ENCODE peak calls at places on chromosomes 1 and 21, in five cellular contexts. One of them, this sample, is unnamed.
A peak's percentile ranks its signal among the peaks of the same experiment; 100 is the strongest.

GRCh38 chr1:162732566-162733335 is 57.8 kb upstream of the HSD17B7 start:
- DNase-seq in ascending aorta: no peak
- DNase-seq in colonic mucosa: peak; percentile 35
- DNase-seq in GM23338: no peak
- DNase-seq in transverse colon: peak; percentile 13
- DNase-seq in this sample: no peak

GRCh38 chr1:103788377-103788776 is 38.7 kb downstream of the AMY1C start:
- DNase-seq in ascending aorta: no peak
- DNase-seq in colonic mucosa: no peak
- DNase-seq in GM23338: peak; percentile 34
- DNase-seq in transverse colon: no peak
- DNase-seq in this sample: no peak

GRCh38 chr1:92858564-92859399 is 26.9 kb downstream of the RPL5 start:
- DNase-seq in ascending aorta: peak; percentile 79
- DNase-seq in colonic mucosa: peak; percentile 82
- DNase-seq in GM23338: peak; percentile 92
- DNase-seq in transverse colon: peak; percentile 59
- DNase-seq in this sample: peak; percentile 18

GRCh38 chr1:226001852-226002666 is 2.9 kb upstream of the SDE2 start:
- DNase-seq in ascending aorta: peak; percentile 88
- DNase-seq in colonic mucosa: peak; percentile 60
- DNase-seq in GM23338: no peak
- DNase-seq in transverse colon: peak; percentile 58
- DNase-seq in this sample: peak; percentile 52

GRCh38 chr1:235601087-235601486 is 48.5 kb downstream of the GNG4 start:
- DNase-seq in ascending aorta: no peak
- DNase-seq in colonic mucosa: peak; percentile 23
- DNase-seq in GM23338: peak; percentile 85
- DNase-seq in transverse colon: no peak
- DNase-seq in this sample: no peak

GRCh38 chr1:28860332-28861073 is 48.5 kb downstream of the OPRD1 start:
- DNase-seq in ascending aorta: no peak
- DNase-seq in colonic mucosa: peak; percentile 30
- DNase-seq in GM23338: no peak
- DNase-seq in transverse colon: peak; percentile 13
- DNase-seq in this sample: no peak

GRCh38 chr1:112675728-112676381 is 1.4 kb downstream of the MOV10 start:
- DNase-seq in ascending aorta: no peak
- DNase-seq in colonic mucosa: no peak
- DNase-seq in GM23338: no peak
- DNase-seq in transverse colon: no peak
- DNase-seq in this sample: no peak

GRCh38 chr1:184419734-184420161 is 32.9 kb downstream of the C1orf21 start:
- DNase-seq in ascending aorta: no peak
- DNase-seq in colonic mucosa: peak; percentile 55
- DNase-seq in GM23338: no peak
- DNase-seq in transverse colon: no peak
- DNase-seq in this sample: peak; percentile 25

GRCh38 chr1:7284839-7285435 is 486.2 kb upstream of the VAMP3 start:
- DNase-seq in ascending aorta: no peak
- DNase-seq in colonic mucosa: no peak
- DNase-seq in GM23338: no peak
- DNase-seq in transverse colon: no peak
- DNase-seq in this sample: no peak

GRCh38 chr1:29511436-29511835 is 275.1 kb downstream of the PTPRU start:
- DNase-seq in ascending aorta: no peak
- DNase-seq in colonic mucosa: no peak
- DNase-seq in GM23338: no peak
- DNase-seq in transverse colon: no peak
- DNase-seq in this sample: no peak

GRCh38 chr21:39788383-39788782 is 43.4 kb downstream of the IGSF5 start:
- DNase-seq in ascending aorta: peak; percentile 71
- DNase-seq in colonic mucosa: peak; percentile 75
- DNase-seq in GM23338: peak; percentile 84
- DNase-seq in transverse colon: peak; percentile 49
- DNase-seq in this sample: no peak

GRCh38 chr1:209617047-209617673 is 33.6 kb downstream of the CAMK1G start:
- DNase-seq in ascending aorta: no peak
- DNase-seq in colonic mucosa: no peak
- DNase-seq in GM23338: no peak
- DNase-seq in transverse colon: no peak
- DNase-seq in this sample: peak; percentile 69

GRCh38 chr1:22845536-22845935 is 127.1 kb downstream of the LACTBL1 start:
- DNase-seq in ascending aorta: no peak
- DNase-seq in colonic mucosa: no peak
- DNase-seq in GM23338: no peak
- DNase-seq in transverse colon: no peak
- DNase-seq in this sample: no peak

GRCh38 chr1:15736035-15736665 is at the start of gene SLC25A34:
- DNase-seq in ascending aorta: no peak
- DNase-seq in colonic mucosa: peak; percentile 95
- DNase-seq in GM23338: peak; percentile 56
- DNase-seq in transverse colon: peak; percentile 93
- DNase-seq in this sample: peak; percentile 93

GRCh38 chr1:82969340-82969739 is 1029.6 kb downstream of the TTLL7 start:
- DNase-seq in ascending aorta: no peak
- DNase-seq in colonic mucosa: no peak
- DNase-seq in GM23338: no peak
- DNase-seq in transverse colon: no peak
- DNase-seq in this sample: no peak

GRCh38 chr1:223423641-223424233 is 30.5 kb downstream of the CCDC185 start:
- DNase-seq in ascending aorta: no peak
- DNase-seq in colonic mucosa: no peak
- DNase-seq in GM23338: no peak
- DNase-seq in transverse colon: no peak
- DNase-seq in this sample: no peak

GRCh38 chr1:5611431-5611830 is 380.8 kb downstream of the NPHP4 start:
- DNase-seq in ascending aorta: no peak
- DNase-seq in colonic mucosa: no peak
- DNase-seq in GM23338: no peak
- DNase-seq in transverse colon: no peak
- DNase-seq in this sample: no peak

GRCh38 chr1:43711049-43711448 is 3.7 kb downstream of the ST3GAL3 start:
- DNase-seq in ascending aorta: no peak
- DNase-seq in colonic mucosa: no peak
- DNase-seq in GM23338: no peak
- DNase-seq in transverse colon: no peak
- DNase-seq in this sample: no peak

GRCh38 chr1:152623203-152623844 is 421 bp upstream of the LCE3A start:
- DNase-seq in ascending aorta: no peak
- DNase-seq in colonic mucosa: no peak
- DNase-seq in GM23338: peak; percentile 89
- DNase-seq in transverse colon: no peak
- DNase-seq in this sample: no peak

GRCh38 chr1:2213576-2214505 is 14.3 kb upstream of the SKI start:
- DNase-seq in ascending aorta: peak; percentile 95
- DNase-seq in colonic mucosa: peak; percentile 62
- DNase-seq in GM23338: no peak
- DNase-seq in transverse colon: peak; percentile 71
- DNase-seq in this sample: no peak

GRCh38 chr1:43565600-43566360 is 35.1 kb downstream of the PTPRF start:
- DNase-seq in ascending aorta: peak; percentile 70
- DNase-seq in colonic mucosa: peak; percentile 77
- DNase-seq in GM23338: peak; percentile 84
- DNase-seq in transverse colon: peak; percentile 41
- DNase-seq in this sample: no peak

GRCh38 chr1:64975740-64976139 is 9.4 kb upstream of the JAK1 start:
- DNase-seq in ascending aorta: no peak
- DNase-seq in colonic mucosa: no peak
- DNase-seq in GM23338: no peak
- DNase-seq in transverse colon: no peak
- DNase-seq in this sample: no peak

GRCh38 chr1:221778535-221779142 is 36.8 kb upstream of the DUSP10 start:
- DNase-seq in ascending aorta: no peak
- DNase-seq in colonic mucosa: no peak
- DNase-seq in GM23338: no peak
- DNase-seq in transverse colon: peak; percentile 33
- DNase-seq in this sample: no peak

GRCh38 chr1:145887631-145888030 is 2.0 kb upstream of the ANKRD35 start:
- DNase-seq in ascending aorta: no peak
- DNase-seq in colonic mucosa: no peak
- DNase-seq in GM23338: no peak
- DNase-seq in transverse colon: no peak
- DNase-seq in this sample: no peak

GRCh38 chr1:203185585-203185984 is 919 bp downstream of the CHI3L1 start:
- DNase-seq in ascending aorta: no peak
- DNase-seq in colonic mucosa: no peak
- DNase-seq in GM23338: no peak
- DNase-seq in transverse colon: no peak
- DNase-seq in this sample: no peak

GRCh38 chr1:6245869-6246496 is 2.0 kb downstream of the HES3 start:
- DNase-seq in ascending aorta: peak; percentile 59
- DNase-seq in colonic mucosa: peak; percentile 74
- DNase-seq in GM23338: peak; percentile 94
- DNase-seq in transverse colon: peak; percentile 41
- DNase-seq in this sample: no peak

GRCh38 chr21:16196521-16197208 is 466.9 kb downstream of the USP25 start:
- DNase-seq in ascending aorta: no peak
- DNase-seq in colonic mucosa: no peak
- DNase-seq in GM23338: no peak
- DNase-seq in transverse colon: no peak
- DNase-seq in this sample: no peak

GRCh38 chr21:34935868-34936267 is 113.2 kb downstream of the RUNX1 start:
- DNase-seq in ascending aorta: no peak
- DNase-seq in colonic mucosa: no peak
- DNase-seq in GM23338: no peak
- DNase-seq in transverse colon: no peak
- DNase-seq in this sample: no peak

GRCh38 chr21:34936874-34937563 is 112.1 kb downstream of the RUNX1 start:
- DNase-seq in ascending aorta: no peak
- DNase-seq in colonic mucosa: no peak
- DNase-seq in GM23338: no peak
- DNase-seq in transverse colon: no peak
- DNase-seq in this sample: no peak

GRCh38 chr21:34939673-34940321 is 109.3 kb downstream of the RUNX1 start:
- DNase-seq in ascending aorta: no peak
- DNase-seq in colonic mucosa: no peak
- DNase-seq in GM23338: no peak
- DNase-seq in transverse colon: no peak
- DNase-seq in this sample: no peak

GRCh38 chr21:34936299-34936698 is 112.8 kb downstream of the RUNX1 start:
- DNase-seq in ascending aorta: no peak
- DNase-seq in colonic mucosa: no peak
- DNase-seq in GM23338: no peak
- DNase-seq in transverse colon: no peak
- DNase-seq in this sample: no peak

GRCh38 chr21:34938079-34938764 is 110.9 kb downstream of the RUNX1 start:
- DNase-seq in ascending aorta: no peak
- DNase-seq in colonic mucosa: no peak
- DNase-seq in GM23338: no peak
- DNase-seq in transverse colon: no peak
- DNase-seq in this sample: no peak
- H3K4me1 ChIP-seq in ascending aorta: no peaks in the 10 kb centered on the region
- H3K4me1 ChIP-seq in colonic mucosa: no peaks in the 10 kb centered on the region
- H3K4me1 ChIP-seq in GM23338: no peaks in the 10 kb centered on the region
- H3K4me1 ChIP-seq in transverse colon: peaks cover 11% of the 10 kb centered on the region
- H3K4me1 ChIP-seq in this sample: no peaks in the 10 kb centered on the region

DNA sequence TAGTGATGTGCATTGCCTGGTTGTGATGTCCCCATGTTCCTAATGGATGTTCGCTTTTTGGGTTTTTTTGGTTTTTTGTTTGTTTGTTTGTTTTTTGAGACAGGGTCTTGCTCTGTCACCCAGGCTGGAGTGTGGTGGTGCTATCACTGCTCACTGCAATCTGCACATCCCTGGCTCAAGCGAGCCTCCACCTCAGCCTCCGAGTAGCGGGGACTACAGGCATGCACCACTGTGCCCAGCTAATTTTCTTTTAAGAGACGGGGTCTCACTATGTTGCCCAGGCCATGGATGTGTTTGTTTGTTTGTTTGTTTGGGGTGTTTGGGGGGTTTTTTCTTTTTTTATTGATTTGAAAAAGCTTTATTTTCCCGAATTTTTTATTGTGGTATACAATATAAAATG is 2.1 kb downstream of the COL6A2 start:
- DNase-seq in ascending aorta: peak; percentile 53
- DNase-seq in colonic mucosa: no peak
- DNase-seq in GM23338: no peak
- DNase-seq in transverse colon: no peak
- DNase-seq in this sample: no peak
- H3K27me3 ChIP-seq in ascending aorta: no peaks in the 10 kb centered on the region
- H3K27me3 ChIP-seq in colonic mucosa: peaks cover 22% of the 10 kb centered on the region
- H3K27me3 ChIP-seq in GM23338: peaks cover 14% of the 10 kb centered on the region
- H3K27me3 ChIP-seq in transverse colon: peaks cover 67% of the 10 kb centered on the region
- H3K27me3 ChIP-seq in this sample: peaks cover 53% of the 10 kb centered on the region

DNA sequence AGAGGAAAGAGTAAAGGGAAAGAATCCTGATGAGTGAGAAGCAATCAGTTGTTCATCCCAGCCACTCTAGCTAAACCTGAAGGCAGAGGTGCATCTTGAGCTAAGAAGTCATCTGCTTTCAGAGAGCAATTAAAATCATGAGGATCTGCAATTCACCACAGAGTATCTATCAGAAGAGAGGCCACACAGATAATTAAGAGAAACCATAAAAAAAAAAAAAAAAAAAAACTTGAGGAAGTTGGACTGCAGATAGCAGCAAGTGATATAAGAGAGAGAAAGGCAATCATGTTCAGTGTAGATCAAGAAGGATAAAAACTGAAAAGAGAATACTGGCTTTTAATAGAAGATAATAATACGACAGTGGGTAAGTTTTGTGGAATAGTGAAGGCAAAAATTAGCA is 17.7 kb downstream of the FOXJ3 start:
- DNase-seq in ascending aorta: no peak
- DNase-seq in colonic mucosa: no peak
- DNase-seq in GM23338: no peak
- DNase-seq in transverse colon: no peak
- DNase-seq in this sample: no peak
- H3K4me1 ChIP-seq in ascending aorta: peaks cover 4% of the 10 kb centered on the region
- H3K4me1 ChIP-seq in colonic mucosa: peaks cover 8% of the 10 kb centered on the region
- H3K4me1 ChIP-seq in GM23338: peaks cover 15% of the 10 kb centered on the region
- H3K4me1 ChIP-seq in transverse colon: peaks cover 87% of the 10 kb centered on the region
- H3K4me1 ChIP-seq in this sample: peaks cover 95% of the 10 kb centered on the region

DNA sequence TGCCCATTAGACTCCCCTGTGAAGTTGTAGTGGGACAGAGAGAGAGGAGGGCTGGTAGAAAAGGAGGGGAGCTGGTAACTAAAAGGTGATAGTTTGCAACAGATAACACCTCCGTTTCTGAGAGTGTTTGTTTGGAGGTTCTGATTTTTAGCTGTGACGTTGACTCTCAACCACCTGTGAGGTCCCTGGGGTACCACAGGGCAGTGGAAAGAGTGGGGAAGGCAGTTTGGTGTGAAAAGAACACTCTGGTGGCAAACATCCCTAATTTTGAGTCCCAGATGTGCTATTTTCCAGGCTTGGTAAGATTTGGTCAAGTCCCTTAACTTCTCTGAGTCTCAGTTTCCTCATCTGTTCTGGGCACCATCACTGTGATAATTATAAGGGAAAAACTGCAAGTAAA is 29.3 kb downstream of the RAB3B start:
- DNase-seq in ascending aorta: no peak
- DNase-seq in colonic mucosa: no peak
- DNase-seq in GM23338: no peak
- DNase-seq in transverse colon: no peak
- DNase-seq in this sample: no peak
- H3K27me3 ChIP-seq in ascending aorta: no peaks in the 10 kb centered on the region
- H3K27me3 ChIP-seq in colonic mucosa: no peaks in the 10 kb centered on the region
- H3K27me3 ChIP-seq in GM23338: no peaks in the 10 kb centered on the region
- H3K27me3 ChIP-seq in transverse colon: peaks cover 8% of the 10 kb centered on the region
- H3K27me3 ChIP-seq in this sample: no peaks in the 10 kb centered on the region